ENCODE peak calls at places on chromosomes 2 and 18, in ten cellular contexts. P is HuH-7.5, B is endodermal cell, Z is GM23248, H is HuH-7, I is AG10803, E is cerebellar nuclear complex, R is islet precursor cell, N is HTR-8/SVneo, S is NAMALWA. M is an unnamed sample.

GRCh38 chr2:98713332-98714015 is 17.5 kb downstream of the MGAT4A start:
- DNase-seq in P (no peak), R (no peak), I (no peak), N (no peak), H (no peak), Z (no peak), S (no peak), E (no peak), B (no peak), M (no peak)

GRCh38 chr2:230762317-230762896 is 49.8 kb downstream of the CAB39 start:
- DNase-seq in Z (peak; percentile 50), E (no peak), P (peak; percentile 42), H (peak; percentile 56), S (peak; percentile 67), N (no peak), I (no peak), B (peak; percentile 82), R (peak; percentile 82), M (peak; percentile 68)

GRCh38 chr2:120066708-120067547 is 54.1 kb downstream of the EPB41L5 start:
- DNase-seq in B (no peak), H (peak; percentile 31), S (no peak), E (no peak), R (no peak), I (no peak), P (peak; percentile 32), N (no peak), Z (no peak), M (no peak)

GRCh38 chr2:149617057-149617456 is 29.5 kb upstream of the MMADHC start:
- DNase-seq in Z (no peak), R (no peak), E (no peak), N (no peak), H (no peak), B (no peak), S (no peak), P (no peak), I (peak; percentile 29), M (no peak)

GRCh38 chr2:54763636-54764291 is 40.3 kb downstream of the EML6 start:
- DNase-seq in H (peak; percentile 56), N (no peak), P (no peak), E (no peak), I (no peak), B (peak; percentile 80), S (peak; percentile 15), R (no peak), Z (no peak), M (peak; percentile 49)

GRCh38 chr2:133286326-133286922 is 281.8 kb downstream of the NCKAP5 start:
- DNase-seq in I (peak; percentile 8), B (no peak), H (no peak), S (no peak), E (no peak), N (peak; percentile 34), Z (peak; percentile 19), R (no peak), P (no peak), M (no peak)

GRCh38 chr2:195709901-195710300 is 52.9 kb downstream of the SLC39A10 start:
- DNase-seq in S (no peak), H (no peak), Z (no peak), R (no peak), B (no peak), E (no peak), I (no peak), N (no peak), P (no peak), M (no peak)

GRCh38 chr18:77124452-77124922 is 8.1 kb downstream of the MBP start:
- DNase-seq in H (no peak), R (peak; percentile 72), B (no peak), Z (peak; percentile 48), S (peak; percentile 58), P (no peak), E (no peak), N (no peak), I (no peak), M (peak; percentile 67)

GRCh38 chr18:67733094-67733493 is 216.6 kb upstream of the DSEL start:
- DNase-seq in E (no peak), I (peak; percentile 70), R (no peak), B (no peak), Z (peak; percentile 95), H (no peak), P (no peak), N (no peak), S (no peak), M (no peak)

GRCh38 chr2:100957971-100958653 is 44.0 kb upstream of the RPL31 start:
- DNase-seq in R (no peak), I (peak; percentile 100), N (no peak), Z (peak; percentile 95), P (no peak), E (no peak), B (no peak), S (no peak), H (no peak), M (no peak)

GRCh38 chr18:48057018-48057417 is 126.6 kb upstream of the SMAD2 start:
- DNase-seq in R (no peak), B (no peak), Z (no peak), P (no peak), I (no peak), E (no peak), S (no peak), N (no peak), H (no peak), M (no peak)

GRCh38 chr2:206415618-206416243 is 27.6 kb upstream of the ADAM23 start:
- DNase-seq in H (no peak), P (no peak), Z (no peak), I (no peak), B (no peak), N (no peak), E (no peak), S (no peak), R (no peak), M (no peak)

GRCh38 chr2:127226520-127227263 is 6.6 kb upstream of the CYP27C1 start:
- DNase-seq in I (peak; percentile 72), S (no peak), B (peak; percentile 61), R (peak; percentile 96), Z (peak; percentile 91), N (peak; percentile 71), H (peak; percentile 50), P (peak; percentile 62), E (no peak), M (no peak)

GRCh38 chr2:65358690-65359400 is 73.6 kb downstream of the SPRED2 start:
- DNase-seq in N (no peak), I (peak; percentile 57), R (no peak), Z (peak; percentile 90), E (no peak), S (no peak), P (no peak), H (no peak), B (no peak), M (no peak)

GRCh38 chr2:236971131-236971850 is 114.4 kb upstream of the COPS8 start:
- DNase-seq in B (peak; percentile 37), E (no peak), P (no peak), Z (peak; percentile 44), H (no peak), I (peak; percentile 56), N (no peak), S (no peak), R (no peak), M (no peak)

GRCh38 chr2:223601932-223602676 is at the start of gene SCG2:
- DNase-seq in P (peak; percentile 34), R (peak; percentile 87), N (peak; percentile 72), I (peak; percentile 85), Z (peak; percentile 96), B (peak; percentile 90), H (peak; percentile 52), E (no peak), S (peak; percentile 25), M (peak; percentile 78)

GRCh38 chr2:54942373-54942772 is 107.9 kb downstream of the RTN4 start:
- DNase-seq in R (no peak), Z (no peak), E (no peak), S (no peak), I (no peak), B (no peak), N (no peak), P (no peak), H (no peak), M (no peak)

M was measured in H7.